ENCODE peak calls at places on chromosome 14, in eight cellular contexts. Z is brain microvascular endothelial cell; G is RWPE2; M is pons; D is CD4-positive, alpha-beta T cell; A is AG08395; N is GM04504; H is neural crest cell. K is an unnamed sample.

GRCh38 chr14:65817011-65817410 is 404.5 kb downstream of the FUT8 start:
- DNase-seq in Z (no peak), G (no peak), M (no peak), D (no peak), A (no peak), N (no peak), H (no peak), K (no peak)

GRCh38 chr14:65981192-65981843 is 504.9 kb upstream of the CCDC196 start:
- DNase-seq in Z (no peak), G (no peak), M (no peak), D (no peak), A (no peak), N (no peak), H (no peak), K (no peak)

GRCh38 chr14:77151245-77151644 is 9.7 kb upstream of the ZDHHC22 start:
- DNase-seq in Z (no peak), G (no peak), M (no peak), D (no peak), A (no peak), N (no peak), H (peak; percentile 59), K (peak; percentile 14)

GRCh38 chr14:54108481-54109471 is 152.2 kb upstream of the BMP4 start:
- DNase-seq in Z (peak; percentile 88), G (no peak), M (no peak), D (no peak), A (peak; percentile 29), N (no peak), H (no peak), K (peak; percentile 85)

GRCh38 chr14:104031384-104031783 is 54.1 kb upstream of the ASPG start:
- DNase-seq in Z (no peak), G (no peak), M (no peak), D (no peak), A (no peak), N (no peak), H (no peak), K (no peak)

GRCh38 chr14:90573385-90574105 is 176.7 kb downstream of the CALM1 start:
- DNase-seq in Z (no peak), G (peak; percentile 45), M (no peak), D (no peak), A (no peak), N (no peak), H (no peak), K (no peak)

GRCh38 chr14:104714681-104715080 is 9.3 kb upstream of the ADSS1 start:
- DNase-seq in Z (no peak), G (no peak), M (no peak), D (no peak), A (no peak), N (no peak), H (no peak), K (no peak)

GRCh38 chr14:36288496-36288895 is 31.9 kb downstream of the MBIP start:
- DNase-seq in Z (no peak), G (no peak), M (no peak), D (no peak), A (no peak), N (no peak), H (no peak), K (no peak)

GRCh38 chr14:61486930-61487495 is 165.6 kb downstream of the PRKCH start:
- DNase-seq in Z (no peak), G (no peak), M (no peak), D (no peak), A (no peak), N (no peak), H (no peak), K (no peak)

K was measured in mesenchymal stem cell.